ENCODE peak calls at places on chromosomes 3 and 15, in eight cellular contexts. V is ovary, Q is nephron progenitor cell, L is sigmoid colon, K is fibroblast of mammary gland, D is neural crest cell, J is body of pancreas, A is activated B cell treated with CpG ODN at 0.5 μM for 24 hours. H is an unnamed sample.

GRCh38 chr3:14031271-14031670 is 93.4 kb downstream of the CHCHD4 start:
- DNase-seq in L (no peak), A (no peak), V (no peak), Q (no peak), D (no peak), J (no peak), K (peak; percentile 37), H (no peak)

GRCh38 chr3:66442254-66443249 is 58.3 kb downstream of the LRIG1 start:
- DNase-seq in J (peak; percentile 90), L (peak; percentile 91), K (peak; percentile 90), D (no peak), A (no peak), V (peak; percentile 88), Q (peak; percentile 19), H (no peak)

GRCh38 chr3:159796744-159797143 is 191.9 kb upstream of the IL12A start:
- DNase-seq in V (no peak), A (no peak), J (no peak), Q (no peak), L (no peak), K (peak; percentile 84), D (no peak), H (no peak)

GRCh38 chr15:71572452-71573053 is 237.8 kb upstream of the NR2E3 start:
- DNase-seq in Q (no peak), J (peak; percentile 25), L (no peak), D (no peak), A (no peak), K (peak; percentile 38), V (no peak), H (no peak)

GRCh38 chr3:54870423-54870822 is 57.4 kb downstream of the LRTM1 start:
- DNase-seq in K (peak; percentile 98), Q (no peak), L (no peak), J (peak; percentile 25), V (peak; percentile 22), D (peak; percentile 8), A (no peak), H (peak; percentile 79)

GRCh38 chr15:63156086-63156707 is 1.1 kb downstream of the RPS27L start:
- DNase-seq in Q (no peak), V (no peak), D (no peak), A (no peak), K (peak; percentile 16), L (no peak), J (no peak), H (no peak)

GRCh38 chr3:67531149-67532101 is 123.0 kb downstream of the SUCLG2 start:
- DNase-seq in J (no peak), K (peak; percentile 20), Q (no peak), V (no peak), L (no peak), D (no peak), A (no peak), H (no peak)

GRCh38 chr15:46280753-46281521 is 646.1 kb downstream of the SQOR start:
- DNase-seq in D (no peak), V (no peak), J (peak; percentile 65), Q (no peak), K (no peak), A (no peak), L (no peak), H (no peak)

GRCh38 chr3:18780941-18781340 is 355.8 kb upstream of the SATB1 start:
- DNase-seq in Q (no peak), V (no peak), L (no peak), A (no peak), D (no peak), J (no peak), K (no peak), H (no peak)

GRCh38 chr3:131806736-131807135 is 228.1 kb downstream of the CPNE4 start:
- DNase-seq in Q (no peak), J (no peak), L (no peak), A (no peak), D (no peak), V (no peak), K (no peak), H (no peak)

GRCh38 chr3:137764001-137764433 is at the start of gene SOX14:
- DNase-seq in A (no peak), Q (peak; percentile 64), D (no peak), L (no peak), J (peak; percentile 83), V (no peak), K (no peak), H (no peak)

GRCh38 chr3:169402667-169403360 is 260.7 kb downstream of the MECOM start:
- DNase-seq in A (no peak), K (no peak), D (no peak), L (no peak), Q (no peak), V (no peak), J (no peak), H (no peak)

GRCh38 chr3:119628816-119629445 is 31.2 kb downstream of the PLA1A start:
- DNase-seq in J (no peak), K (peak; percentile 13), V (no peak), A (peak; percentile 24), D (no peak), Q (no peak), L (no peak), H (no peak)

GRCh38 chr3:11784962-11785361 is 61.7 kb downstream of the TAMM41 start:
- DNase-seq in D (no peak), K (no peak), Q (no peak), A (no peak), L (no peak), J (no peak), V (no peak), H (no peak)

GRCh38 chr3:143822374-143822773 is 25.9 kb downstream of the SLC9A9 start:
- DNase-seq in V (no peak), K (no peak), L (peak; percentile 68), D (no peak), A (no peak), Q (no peak), J (no peak), H (no peak)

GRCh38 chr3:84965141-84965540 is 6.4 kb downstream of the CADM2 start:
- DNase-seq in V (no peak), Q (peak; percentile 47), J (no peak), K (no peak), A (no peak), D (peak; percentile 27), L (no peak), H (no peak)

GRCh38 chr3:58071480-58071971 is 63.3 kb downstream of the FLNB start:
- DNase-seq in J (peak; percentile 41), V (no peak), A (no peak), L (no peak), K (no peak), D (no peak), Q (no peak), H (no peak)

GRCh38 chr15:62248277-62248974 is 83.3 kb upstream of the C2CD4B start:
- DNase-seq in A (no peak), Q (no peak), D (no peak), J (no peak), L (no peak), V (no peak), K (no peak), H (no peak)

GRCh38 chr3:186909078-186909853 is 21.1 kb upstream of the ST6GAL1 start:
- DNase-seq in J (no peak), V (no peak), Q (no peak), K (no peak), A (peak; percentile 39), L (no peak), D (no peak), H (no peak)

GRCh38 chr15:67762610-67763368 is 62.5 kb upstream of the SKOR1 start:
- DNase-seq in D (no peak), J (no peak), L (no peak), Q (no peak), A (no peak), V (no peak), K (peak; percentile 50), H (peak; percentile 34)

DNA sequence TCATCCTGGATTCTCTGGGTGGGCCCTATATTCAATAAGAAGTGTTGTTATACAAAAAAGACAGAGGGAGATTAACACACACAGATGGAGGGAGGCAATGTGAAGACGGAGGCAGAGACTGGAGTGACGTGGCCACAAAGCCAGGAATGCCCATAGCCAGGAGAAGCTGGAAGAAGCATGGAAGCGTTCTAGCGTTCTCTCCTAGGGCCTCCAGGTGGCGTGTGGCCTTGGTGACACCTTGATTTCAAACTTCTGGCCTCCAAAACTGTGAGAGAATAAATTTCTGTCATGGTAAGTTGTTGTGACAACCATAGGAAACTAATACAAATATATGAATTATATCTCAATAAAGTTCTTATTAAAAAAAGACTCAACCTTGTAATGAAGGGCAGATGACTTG is 21.3 kb downstream of the THBS1 start:
- DNase-seq in J (no peak), K (no peak), V (no peak), A (no peak), D (no peak), Q (no peak), L (no peak), H (no peak)
- TF ChIP-seq CTCF in J (no peak), K (peak; percentile 6), V (no peak), A (no peak), D (peak; percentile 21), Q (no peak), L (no peak), H (no peak)

GRCh38 chr3:150691414-150692040 is 12.2 kb downstream of the ERICH6 start:
- DNase-seq in Q (no peak), L (no peak), V (no peak), J (no peak), K (no peak), A (no peak), D (no peak), H (no peak)

GRCh38 chr3:150682819-150683218 is 20.9 kb downstream of the ERICH6 start:
- DNase-seq in K (no peak), Q (no peak), V (no peak), A (no peak), D (no peak), L (no peak), J (no peak), H (no peak)

GRCh38 chr3:150687613-150688012 is 16.1 kb downstream of the ERICH6 start:
- DNase-seq in K (no peak), Q (no peak), J (no peak), V (no peak), D (no peak), A (no peak), L (no peak), H (no peak)
- TF ChIP-seq CTCF in K (no peak), Q (no peak), J (no peak), V (no peak), D (no peak), A (no peak), L (no peak), H (no peak)

DNA sequence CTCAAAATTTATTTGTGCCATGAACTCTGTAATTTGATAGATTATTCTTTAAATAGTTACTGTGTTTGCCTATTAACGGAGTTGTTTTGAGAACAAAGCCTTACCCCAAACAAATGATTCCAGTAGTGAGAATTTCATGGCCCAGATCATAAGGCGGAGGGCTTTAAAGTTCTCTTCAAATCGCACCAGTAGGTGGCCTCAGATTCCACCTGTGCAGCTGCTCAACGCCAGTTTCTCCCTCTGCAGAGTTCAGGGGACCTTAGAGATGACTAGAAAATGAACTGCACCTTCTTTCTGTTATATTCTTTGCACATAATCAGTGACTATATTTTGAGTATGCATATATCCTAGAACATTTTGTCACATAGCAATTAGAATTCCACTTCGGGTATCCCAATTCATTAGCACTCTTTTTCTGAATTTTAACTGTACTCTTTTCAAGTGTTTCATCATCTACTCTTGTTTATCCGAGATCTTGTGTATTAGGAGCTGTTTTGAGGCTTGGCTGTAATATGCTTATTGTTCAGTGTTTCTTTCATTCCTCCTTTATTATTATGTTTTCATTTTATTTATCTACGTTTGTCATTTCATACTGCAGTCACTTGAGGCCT is 232.6 kb upstream of the CHRM5 start:
- DNase-seq in D (peak; percentile 20), L (no peak), J (peak; percentile 36), A (no peak), K (peak; percentile 36), Q (peak; percentile 31), V (no peak), H (no peak)
- TF ChIP-seq CTCF in D (peak; percentile 77), L (no peak), J (peak; percentile 24), A (no peak), K (peak; percentile 59), Q (peak; percentile 58), V (no peak), H (peak; percentile 52)

GRCh38 chr3:50314816-50315215 is 7.7 kb downstream of the HYAL2 start:
- DNase-seq in V (no peak), A (no peak), L (no peak), Q (no peak), J (no peak), D (no peak), K (no peak), H (no peak)
- TF ChIP-seq CTCF in V (no peak), A (no peak), L (no peak), Q (no peak), J (no peak), D (no peak), K (no peak), H (no peak)

H was measured in AG09319.